ENCODE peak calls at places on chromosomes 3 and 15, in seven cellular contexts. T is adrenal gland, V is uterus, G is MM.1S, N is prostate gland, J is SK-N-SH, D is foreskin keratinocyte. W is an unnamed sample.

GRCh38 chr15:57566840-57567239 is 24.9 kb upstream of the MYZAP start:
- DNase-seq in T (peak; percentile 52), V (no peak), G (no peak), D (no peak), J (no peak), N (peak; percentile 62), W (no peak)

GRCh38 chr15:40554164-40554530 is 10.7 kb downstream of the CCDC32 start:
- DNase-seq in T (no peak), N (no peak), G (peak; percentile 2), D (no peak), J (no peak), V (no peak), W (no peak)

GRCh38 chr3:125375950-125376679 is 990 bp upstream of the ZNF148 start:
- DNase-seq in N (peak; percentile 8), G (no peak), T (no peak), V (no peak), D (peak; percentile 69), J (peak; percentile 67), W (peak; percentile 49)

GRCh38 chr15:52780172-52780980 is 9.8 kb downstream of the ONECUT1 start:
- DNase-seq in G (peak; percentile 68), D (peak; percentile 41), V (no peak), J (peak; percentile 59), T (peak; percentile 52), N (peak; percentile 33), W (no peak)

GRCh38 chr15:40498891-40499290 is 28.1 kb downstream of the CHST14 start:
- DNase-seq in G (no peak), D (no peak), V (no peak), J (no peak), N (no peak), T (no peak), W (no peak)

GRCh38 chr15:60583946-60584345 is 105.0 kb upstream of the ICE2 start:
- DNase-seq in J (no peak), G (peak; percentile 38), D (no peak), N (no peak), V (no peak), T (no peak), W (no peak)

GRCh38 chr3:167884481-167884880 is 149.0 kb downstream of the SERPINI1 start:
- DNase-seq in V (no peak), J (no peak), G (no peak), N (no peak), D (no peak), T (no peak), W (no peak)

GRCh38 chr15:77852241-77853007 is 219.7 kb upstream of the LINGO1 start:
- DNase-seq in G (no peak), V (no peak), N (no peak), J (no peak), D (no peak), T (no peak), W (no peak)

GRCh38 chr3:5569152-5569551 is 381.6 kb downstream of the EDEM1 start:
- DNase-seq in V (no peak), G (no peak), N (no peak), J (no peak), D (no peak), T (no peak), W (no peak)

GRCh38 chr15:66067687-66068086 is 185.9 kb downstream of the MEGF11 start:
- DNase-seq in J (no peak), D (no peak), N (no peak), T (no peak), V (no peak), G (no peak), W (no peak)

GRCh38 chr15:64597469-64597806 is 137.1 kb downstream of the ZNF609 start:
- DNase-seq in J (peak; percentile 67), V (no peak), T (no peak), G (no peak), D (no peak), N (no peak), W (no peak)

GRCh38 chr15:64600794-64601193 is 140.4 kb downstream of the ZNF609 start:
- DNase-seq in D (no peak), G (no peak), N (no peak), J (no peak), V (no peak), T (no peak), W (no peak)

GRCh38 chr15:64599226-64599625 is 138.8 kb downstream of the ZNF609 start:
- DNase-seq in V (no peak), J (no peak), D (peak; percentile 32), N (no peak), G (no peak), T (no peak), W (no peak)

GRCh38 chr15:64599716-64600115 is 139.3 kb downstream of the ZNF609 start:
- DNase-seq in G (no peak), J (no peak), D (peak; percentile 51), T (no peak), V (no peak), N (no peak), W (no peak)

GRCh38 chr15:64596701-64597468 is 136.5 kb downstream of the ZNF609 start:
- DNase-seq in G (peak; percentile 73), J (no peak), T (peak; percentile 77), D (no peak), V (peak; percentile 20), N (no peak), W (no peak)
- H3K27ac ChIP-seq in G (peak overlapping the region; percentile 82), J (peak overlapping the region; percentile 68), T (peak overlapping the region; percentile 69), D (no peak overlapping the region), V (peak overlapping the region; percentile 60), N (no peak overlapping the region), W (no peak overlapping the region)

GRCh38 chr3:187778726-187779125 is 33.5 kb upstream of the BCL6 start:
- DNase-seq in V (no peak), D (peak; percentile 63), G (no peak), N (no peak), T (no peak), J (no peak), W (peak; percentile 14)

GRCh38 chr3:187773963-187774789 is 28.9 kb upstream of the BCL6 start:
- DNase-seq in T (peak; percentile 17), V (no peak), N (no peak), D (peak; percentile 56), G (no peak), J (no peak), W (no peak)

GRCh38 chr3:187781001-187781400 is 35.7 kb upstream of the BCL6 start:
- DNase-seq in N (no peak), G (no peak), D (no peak), V (no peak), J (no peak), T (no peak), W (no peak)

GRCh38 chr3:187775549-187775948 is 30.3 kb upstream of the BCL6 start:
- DNase-seq in J (no peak), V (no peak), G (no peak), N (no peak), T (no peak), D (no peak), W (no peak)

DNA sequence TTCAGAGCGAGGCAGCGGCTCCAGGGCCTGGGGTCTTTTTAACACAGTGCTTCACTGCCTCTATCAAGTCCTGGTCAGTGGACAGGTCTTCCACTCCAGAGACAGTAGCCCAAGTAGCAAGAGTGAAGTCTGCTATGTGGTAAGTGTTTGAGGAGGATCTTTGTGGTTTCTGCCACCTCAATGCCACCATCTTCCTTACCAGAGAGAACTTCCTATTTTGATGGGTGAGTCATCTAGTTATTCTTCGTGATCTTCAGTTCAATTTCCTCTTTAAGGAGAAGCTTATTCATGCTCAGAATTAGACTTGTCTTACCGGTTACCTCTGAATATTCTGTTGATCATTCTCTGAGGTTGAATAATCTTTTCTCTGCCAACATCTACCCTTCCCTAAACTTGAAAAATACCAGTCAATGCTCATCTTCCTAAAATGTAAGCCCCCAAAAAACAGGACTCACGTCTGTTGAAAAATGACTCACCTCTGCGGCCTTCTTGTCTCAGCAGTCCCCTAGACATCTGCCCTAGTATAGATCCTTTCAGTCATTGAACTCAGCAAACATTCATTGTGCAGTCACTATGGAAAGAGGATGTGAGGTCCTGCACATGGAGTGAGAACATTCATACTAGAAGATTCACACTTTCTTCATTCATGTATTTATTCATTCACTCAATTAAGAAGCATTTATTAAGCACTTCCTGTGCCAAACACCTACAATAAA is 32.2 kb upstream of the BCL6 start:
- DNase-seq in T (no peak), V (no peak), G (peak; percentile 27), J (no peak), N (no peak), D (peak; percentile 82), W (peak; percentile 62)
- H3K27ac ChIP-seq in T (peak overlapping the region; percentile 25), V (no peak overlapping the region), G (no peak overlapping the region), J (no peak overlapping the region), N (no peak overlapping the region), D (no peak overlapping the region), W (peak overlapping the region; percentile 76)

GRCh38 chr3:23996058-23996457 is 51.0 kb downstream of the NR1D2 start:
- DNase-seq in G (no peak), N (no peak), D (no peak), T (no peak), V (no peak), J (no peak), W (no peak)

GRCh38 chr3:23994247-23994574 is 49.1 kb downstream of the NR1D2 start:
- DNase-seq in N (no peak), J (no peak), V (no peak), T (no peak), D (no peak), G (no peak), W (no peak)

GRCh38 chr3:23991236-23992050 is 46.4 kb downstream of the NR1D2 start:
- DNase-seq in N (no peak), V (no peak), J (peak; percentile 69), T (no peak), D (no peak), G (no peak), W (no peak)

GRCh38 chr3:23993556-23994246 is 48.6 kb downstream of the NR1D2 start:
- DNase-seq in J (peak; percentile 40), G (no peak), T (no peak), V (no peak), D (no peak), N (no peak), W (no peak)

GRCh38 chr3:23992051-23992628 is 47.1 kb downstream of the NR1D2 start:
- DNase-seq in V (peak; percentile 57), J (peak; percentile 55), D (peak; percentile 48), T (no peak), G (no peak), N (no peak), W (no peak)
- H3K27ac ChIP-seq in V (peak overlapping the region; percentile 60), J (peak overlapping the region; percentile 99), D (no peak overlapping the region), T (no peak overlapping the region), G (no peak overlapping the region), N (no peak overlapping the region), W (no peak overlapping the region)

DNA sequence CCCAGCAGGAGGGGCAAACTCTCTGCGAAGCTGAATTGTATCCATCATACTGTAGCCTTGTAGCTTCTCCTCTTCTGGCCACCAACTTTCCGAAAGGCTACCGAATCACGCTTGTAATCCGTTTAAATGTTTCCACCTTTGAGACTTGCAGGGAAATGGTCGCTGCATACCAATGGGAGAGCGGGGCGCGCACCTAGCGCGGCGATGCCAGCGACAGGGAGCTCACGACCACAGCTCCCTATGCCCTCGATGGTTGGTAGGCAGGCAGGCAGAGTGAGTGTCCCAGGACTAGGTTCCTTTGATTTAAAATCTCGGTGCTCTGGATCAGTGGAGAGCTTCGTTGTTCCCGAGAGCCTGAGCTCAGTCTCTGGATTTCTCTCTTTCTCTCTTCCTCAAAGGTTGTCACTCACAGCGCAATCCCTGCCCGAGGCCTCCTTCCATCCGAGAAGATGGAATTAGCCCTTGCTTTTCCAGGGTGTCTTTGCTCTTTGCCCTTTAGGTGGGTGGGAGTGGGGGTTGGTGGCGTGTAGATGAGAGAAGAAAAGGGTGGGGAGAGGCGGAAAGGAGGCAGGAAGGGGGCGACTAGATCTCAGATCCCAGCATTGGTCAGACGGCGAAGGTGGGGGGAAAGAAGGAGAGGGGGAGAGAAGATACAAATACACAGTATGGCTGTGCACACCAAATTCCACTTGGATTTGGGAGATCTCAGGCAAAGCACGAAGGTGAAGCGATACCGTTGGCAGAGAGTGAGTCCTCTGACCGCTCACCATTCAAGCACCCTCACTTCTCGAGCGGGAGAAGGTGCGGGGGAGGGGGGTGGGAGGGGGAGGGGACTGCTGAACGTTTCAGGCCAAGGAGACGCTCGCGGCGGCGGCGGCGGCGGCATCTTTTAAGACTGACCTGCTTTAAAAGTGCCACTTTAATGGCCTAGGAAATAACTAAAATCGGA is at the start of gene SLITRK3:
- DNase-seq in D (no peak), T (no peak), J (peak; percentile 38), N (no peak), G (no peak), V (peak; percentile 15), W (no peak)
- H3K27ac ChIP-seq in D (no peak within 1 kb of the TSS), T (no peak within 1 kb of the TSS), J (no peak within 1 kb of the TSS), N (no peak within 1 kb of the TSS), G (no peak within 1 kb of the TSS), V (peak within 1 kb of the TSS; percentile 52), W (no peak within 1 kb of the TSS)